ENCODE peak calls at places on chromosomes 6 and 20, in ten cellular contexts. A, D, Y, R, C, V, O, W, B and U are unnamed samples. For H3K36me3, the result is how much of the 10 kb centered on the place peaks cover.

GRCh38 chr6:119791746-119792145 is 442.2 kb upstream of the MAN1A1 start:
- DNase-seq in A (no peak), D (no peak), Y (no peak), R (no peak), C (no peak), V (no peak), O (peak), W (no peak), B (no peak), U (no peak)

GRCh38 chr6:53263915-53264314 is 84.8 kb downstream of the ELOVL5 start:
- DNase-seq in A (peak), D (no peak), Y (no peak), R (no peak), C (peak), V (no peak), O (no peak), W (no peak), B (no peak), U (no peak)

GRCh38 chr6:79468116-79468515 is 69.1 kb downstream of the LCA5 start:
- DNase-seq in A (peak), D (no peak), Y (no peak), R (no peak), C (peak), V (no peak), O (no peak), W (no peak), B (no peak), U (no peak)

GRCh38 chr6:4253604-4254211 is 118.3 kb upstream of the ECI2 start:
- DNase-seq in A (peak), D (peak), Y (no peak), R (peak), C (peak), V (no peak), O (no peak), W (peak), B (peak), U (no peak)

GRCh38 chr6:43953794-43954310 is 173.4 kb downstream of the MRPL14 start:
- DNase-seq in A (no peak), D (peak), Y (no peak), R (no peak), C (peak), V (no peak), O (no peak), W (peak), B (no peak), U (no peak)

GRCh38 chr6:21845018-21845417 is 251.5 kb downstream of the SOX4 start:
- DNase-seq in A (no peak), D (no peak), Y (no peak), R (no peak), C (peak), V (peak), O (no peak), W (no peak), B (no peak), U (no peak)

GRCh38 chr6:158603261-158604047 is 41.1 kb downstream of the DYNLT1 start:
- DNase-seq in A (no peak), D (no peak), Y (no peak), R (no peak), C (no peak), V (no peak), O (no peak), W (no peak), B (no peak), U (no peak)

GRCh38 chr20:18750735-18751134 is 62.8 kb upstream of the SCP2D1 start:
- DNase-seq in A (no peak), D (no peak), Y (no peak), R (no peak), C (no peak), V (no peak), O (no peak), W (no peak), B (no peak), U (no peak)

GRCh38 chr6:138572200-138572875 is 73.0 kb upstream of the NHSL1 start:
- DNase-seq in A (peak), D (peak), Y (peak), R (peak), C (peak), V (no peak), O (no peak), W (peak), B (peak), U (no peak)

GRCh38 chr6:74117113-74117512 is 421.1 kb downstream of the CD109 start:
- DNase-seq in A (no peak), D (no peak), Y (no peak), R (no peak), C (no peak), V (no peak), O (no peak), W (no peak), B (no peak), U (no peak)

GRCh38 chr6:138692058-138692977 is 81.3 kb upstream of the CCDC28A start:
- DNase-seq in A (peak), D (peak), Y (peak), R (peak), C (peak), V (peak), O (no peak), W (peak), B (peak), U (no peak)

GRCh38 chr6:219019-219570 is 73.2 kb upstream of the DUSP22 start:
- DNase-seq in A (peak), D (no peak), Y (no peak), R (no peak), C (no peak), V (no peak), O (no peak), W (no peak), B (no peak), U (no peak)

GRCh38 chr6:87714093-87714809 is 12.2 kb upstream of the AKIRIN2 start:
- DNase-seq in A (no peak), D (no peak), Y (no peak), R (no peak), C (peak), V (no peak), O (no peak), W (no peak), B (no peak), U (no peak)

GRCh38 chr6:134123666-134124208 is 71.3 kb upstream of the SLC2A12 start:
- DNase-seq in A (peak), D (no peak), Y (no peak), R (no peak), C (peak), V (peak), O (peak), W (no peak), B (no peak), U (no peak)

GRCh38 chr6:44431118-44431725 is 43.7 kb downstream of the CDC5L start:
- DNase-seq in A (no peak), D (peak), Y (no peak), R (peak), C (peak), V (peak), O (peak), W (no peak), B (peak), U (no peak)

GRCh38 chr6:144655376-144655775 is 370.2 kb downstream of the UTRN start:
- DNase-seq in A (no peak), D (no peak), Y (no peak), R (no peak), C (no peak), V (no peak), O (no peak), W (no peak), B (no peak), U (no peak)

GRCh38 chr20:41231136-41231535 is 86.4 kb downstream of the ZHX3 start:
- DNase-seq in A (no peak), D (no peak), Y (no peak), R (no peak), C (no peak), V (no peak), O (no peak), W (no peak), B (no peak), U (no peak)

GRCh38 chr6:156033598-156033997 is 578.0 kb upstream of the NOX3 start:
- DNase-seq in A (no peak), D (no peak), Y (no peak), R (no peak), C (no peak), V (no peak), O (no peak), W (no peak), B (no peak), U (no peak)

GRCh38 chr6:109473120-109473519 is 9.9 kb downstream of the ZBTB24 start:
- DNase-seq in A (no peak), D (no peak), Y (no peak), R (no peak), C (no peak), V (no peak), O (no peak), W (no peak), B (no peak), U (no peak)

GRCh38 chr6:109467696-109468095 is 12.1 kb upstream of the MICAL1 start:
- DNase-seq in A (no peak), D (no peak), Y (no peak), R (no peak), C (no peak), V (no peak), O (no peak), W (no peak), B (no peak), U (no peak)

GRCh38 chr6:109472132-109472995 is 10.7 kb downstream of the ZBTB24 start:
- DNase-seq in A (no peak), D (no peak), Y (no peak), R (no peak), C (no peak), V (no peak), O (no peak), W (no peak), B (no peak), U (no peak)

GRCh38 chr6:109469591-109470189 is 13.3 kb downstream of the ZBTB24 start:
- DNase-seq in A (no peak), D (no peak), Y (no peak), R (no peak), C (no peak), V (no peak), O (no peak), W (no peak), B (no peak), U (no peak)

DNA sequence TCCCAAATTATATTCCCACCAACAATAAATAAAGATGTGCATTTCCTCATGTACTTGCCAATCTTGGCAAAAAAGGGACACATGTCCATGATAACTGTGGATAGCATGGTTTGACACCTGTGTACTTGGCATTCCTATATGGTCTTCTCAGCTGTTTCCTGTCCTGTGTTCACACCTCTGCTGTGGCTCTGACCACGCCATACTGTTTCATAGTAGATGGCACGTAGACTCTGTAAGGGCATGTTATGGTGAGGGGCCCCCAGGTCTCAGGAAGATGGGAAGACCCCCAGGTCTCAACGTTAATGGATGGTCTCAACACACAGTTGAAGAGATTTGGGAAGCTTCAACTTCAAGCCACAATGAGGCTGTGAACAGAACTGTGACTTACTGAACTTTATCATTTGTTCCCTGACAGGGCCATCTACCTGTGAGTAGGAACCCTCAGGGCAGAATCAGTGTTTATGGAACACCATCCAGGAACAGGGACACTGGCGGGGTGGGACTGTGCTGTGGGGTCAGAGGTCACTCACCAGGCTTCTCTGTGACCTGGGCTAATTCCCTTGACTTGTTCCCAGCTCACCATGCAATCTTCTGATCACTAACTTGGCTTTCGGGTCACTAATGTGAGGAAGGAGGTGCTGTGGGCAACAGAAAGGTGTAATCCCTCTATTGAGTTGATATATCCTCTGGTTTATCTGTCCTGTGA is 11.8 kb downstream of the ZBTB24 start:
- DNase-seq in A (no peak), D (no peak), Y (no peak), R (no peak), C (no peak), V (no peak), O (no peak), W (no peak), B (no peak), U (no peak)
- H3K36me3 ChIP-seq in A (half or more), D (under half), Y (under half), R (under half), C (under half), V (half or more), O (half or more), W (under half), B (under half), U (half or more)

DNA sequence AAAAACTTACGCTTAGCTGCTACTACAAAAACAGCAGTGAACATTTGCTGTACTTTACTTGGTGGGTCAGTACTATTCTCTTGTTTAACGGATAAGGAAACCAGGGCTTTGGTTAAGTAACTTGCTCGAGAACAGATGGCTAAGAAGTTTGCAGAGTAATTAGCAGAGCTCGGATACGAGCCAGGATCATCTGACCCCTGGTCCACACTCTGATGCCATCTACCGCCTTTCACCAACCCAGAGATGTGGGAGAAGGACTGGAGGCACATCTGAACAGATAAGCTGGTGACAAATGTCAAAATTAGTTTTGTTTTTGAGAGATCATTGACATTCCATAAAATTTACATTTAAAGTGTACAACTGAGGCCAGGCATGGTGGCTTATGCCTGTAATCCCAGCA is 18.9 kb upstream of the RPL7L1 start:
- DNase-seq in A (no peak), D (no peak), Y (no peak), R (no peak), C (no peak), V (no peak), O (no peak), W (no peak), B (no peak), U (no peak)
- H3K36me3 ChIP-seq in A (under half), D (under half), Y (half or more), R (half or more), C (half or more), V (half or more), O (under half), W (half or more), B (under half), U (under half)

DNA sequence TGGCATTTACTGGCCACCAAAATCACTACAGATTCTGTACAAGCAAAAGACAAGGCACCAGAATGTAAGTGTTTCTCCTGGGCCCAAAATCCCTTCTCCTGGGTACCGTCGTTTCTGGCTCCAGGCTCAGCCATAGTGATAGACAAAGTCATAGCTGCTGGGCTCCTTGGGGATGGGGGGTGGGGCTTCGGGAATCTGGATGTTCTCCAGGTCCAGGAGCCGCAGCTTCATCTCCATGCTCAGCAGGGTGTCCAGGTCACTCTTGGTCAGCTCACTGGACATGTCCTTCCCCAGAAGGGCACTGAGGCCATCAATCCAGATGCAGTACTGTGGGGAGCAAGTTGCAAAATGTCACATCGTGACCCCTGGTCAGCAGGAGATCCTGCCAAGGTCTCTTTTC is 39.2 kb downstream of the ELMO2 start:
- DNase-seq in A (peak), D (no peak), Y (peak), R (no peak), C (no peak), V (no peak), O (no peak), W (no peak), B (no peak), U (no peak)
- H3K36me3 ChIP-seq in A (half or more), D (under half), Y (under half), R (half or more), C (under half), V (half or more), O (half or more), W (half or more), B (under half), U (under half)

GRCh38 chr20:1154224-1154623 is 30.6 kb downstream of the TMEM74B start:
- DNase-seq in A (no peak), D (no peak), Y (no peak), R (no peak), C (no peak), V (no peak), O (no peak), W (no peak), B (no peak), U (no peak)
- H3K36me3 ChIP-seq in A (under half), D (under half), Y (under half), R (under half), C (under half), V (under half), O (under half), W (under half), B (under half), U (under half)

GRCh38 chr20:2559641-2560040 is 23.3 kb downstream of the TMC2 start:
- DNase-seq in A (no peak), D (no peak), Y (no peak), R (no peak), C (no peak), V (no peak), O (no peak), W (no peak), B (no peak), U (no peak)
- H3K36me3 ChIP-seq in A (under half), D (under half), Y (under half), R (under half), C (under half), V (under half), O (under half), W (under half), B (under half), U (under half)

DNA sequence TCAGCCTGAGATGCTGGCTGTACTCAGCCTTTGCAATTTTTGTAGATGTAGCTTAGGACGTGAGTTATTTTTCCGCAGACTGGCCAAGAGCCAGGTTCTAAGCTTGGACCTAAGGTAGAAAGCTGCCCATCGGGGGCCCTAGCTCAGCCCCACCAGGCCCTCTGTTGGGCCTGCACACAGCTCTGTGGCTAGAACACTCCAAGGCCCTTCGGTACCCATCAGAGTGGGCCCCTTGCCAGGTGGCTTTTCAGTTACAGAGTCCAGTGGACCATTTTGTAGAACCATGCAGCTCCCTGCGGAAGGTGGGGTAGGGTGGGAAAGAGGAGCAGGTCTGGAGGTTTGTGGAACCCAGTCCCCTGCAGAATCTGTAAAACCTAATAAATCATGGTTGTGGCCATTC is 22.6 kb downstream of the UCKL1 start:
- DNase-seq in A (peak), D (no peak), Y (no peak), R (no peak), C (no peak), V (no peak), O (no peak), W (no peak), B (no peak), U (no peak)
- H3K36me3 ChIP-seq in A (half or more), D (under half), Y (under half), R (half or more), C (under half), V (half or more), O (half or more), W (under half), B (under half), U (under half)